ENCODE peak calls at places on chromosome 21, in ten cellular contexts. A is NB4; H is activated effector memory CD4-positive, alpha-beta T cell treated with anti-CD3 and anti-CD28 coated beads, Interleukin-2, amount 50 U/mL, for 16 hours; T is H4; B is hippocampal formation; C is small intestine; E is NCI-H1105; D is EH; J is activated CD4-positive, alpha-beta T cell treated with anti-CD3 and anti-CD28 coated beads, Interleukin-2, amount 50 U/mL, for 24 hours; N is osteocyte. V is an unnamed sample.

GRCh38 chr21:42518216-42518615 is 4.6 kb downstream of the SLC37A1 start:
- DNase-seq in C (no peak), H (peak), J (no peak), T (peak), D (peak), N (no peak), E (no peak), A (no peak), B (no peak), V (no peak)

GRCh38 chr21:45522986-45523385 is 19.3 kb downstream of the SLC19A1 start:
- DNase-seq in A (no peak), B (no peak), N (no peak), C (no peak), E (no peak), D (no peak), H (peak), J (no peak), T (no peak), V (no peak)

GRCh38 chr21:45975017-45975595 is 6.5 kb upstream of the COL6A1 start:
- DNase-seq in H (peak), T (peak), N (no peak), A (no peak), J (no peak), E (no peak), D (peak), C (no peak), B (no peak), V (no peak)

GRCh38 chr21:39187141-39187540 is 3.9 kb upstream of the PSMG1 start:
- DNase-seq in A (no peak), N (no peak), B (no peak), J (no peak), E (no peak), D (peak), T (no peak), C (no peak), H (no peak), V (no peak)

GRCh38 chr21:38680401-38680800 is 125.3 kb upstream of the ETS2 start:
- DNase-seq in B (no peak), H (no peak), D (peak), C (no peak), N (no peak), J (no peak), E (no peak), T (no peak), A (no peak), V (no peak)

GRCh38 chr21:43921979-43922945 is 57.2 kb downstream of the AGPAT3 start:
- DNase-seq in J (peak), N (no peak), T (no peak), C (no peak), H (peak), B (no peak), A (peak), D (no peak), E (no peak), V (no peak)

GRCh38 chr21:35280221-35280620 is 231.1 kb upstream of the RUNX1 start:
- DNase-seq in C (no peak), E (no peak), H (no peak), J (no peak), A (no peak), B (no peak), D (no peak), N (no peak), T (no peak), V (no peak)

GRCh38 chr21:42161401-42161956 is 57.5 kb upstream of the ABCG1 start:
- DNase-seq in H (peak), T (no peak), J (no peak), D (no peak), A (peak), N (peak), E (no peak), C (no peak), B (no peak), V (no peak)

GRCh38 chr21:37763298-37763697 is 153.0 kb downstream of the KCNJ6 start:
- DNase-seq in D (no peak), C (no peak), A (no peak), N (no peak), T (no peak), E (no peak), J (no peak), B (no peak), H (no peak), V (no peak)

GRCh38 chr21:46183910-46184624 is at the start of gene SPATC1L:
- DNase-seq in J (peak), N (peak), C (peak), H (peak), E (peak), T (no peak), B (peak), D (peak), A (peak), V (peak)

GRCh38 chr21:20996421-20997307 is 1.5 kb upstream of the NCAM2 start:
- DNase-seq in D (peak), J (no peak), B (no peak), A (no peak), C (no peak), E (no peak), T (peak), N (no peak), H (no peak), V (no peak)

GRCh38 chr21:33234618-33235520 is 5.1 kb downstream of the IFNAR2 start:
- DNase-seq in B (no peak), C (no peak), H (no peak), J (no peak), N (no peak), E (no peak), T (no peak), A (no peak), D (no peak), V (no peak)

GRCh38 chr21:16741228-16741665 is 771.6 kb upstream of the CXADR start:
- DNase-seq in D (no peak), A (no peak), H (no peak), E (no peak), J (no peak), B (no peak), T (no peak), N (no peak), C (no peak), V (no peak)

GRCh38 chr21:33069994-33070811 is at the start of gene OLIG1:
- DNase-seq in T (no peak), H (peak), N (no peak), A (peak), J (no peak), E (peak), C (peak), D (peak), B (peak), V (peak)

GRCh38 chr21:39181205-39181818 is 1.9 kb downstream of the PSMG1 start:
- DNase-seq in A (no peak), D (peak), N (no peak), H (no peak), E (no peak), C (no peak), B (no peak), T (no peak), J (no peak), V (no peak)

GRCh38 chr21:39132248-39132647 is 51.0 kb downstream of the PSMG1 start:
- DNase-seq in H (no peak), A (no peak), D (no peak), E (no peak), T (no peak), N (no peak), B (no peak), C (no peak), J (no peak), V (no peak)

GRCh38 chr21:45262616-45263015 is 25.1 kb downstream of the POFUT2 start:
- DNase-seq in A (no peak), E (no peak), D (no peak), T (no peak), N (peak), H (peak), B (no peak), J (no peak), C (peak), V (no peak)